ENCODE peak calls at places on chromosome 19, in six cellular contexts. N is nucleus accumbens, G is iris pigment epithelial cell, L is posterior vena cava, X is NCI-H1092, V is T-helper 2 cell. T is an unnamed sample.

GRCh38 chr19:46639356-46640061 is 3.5 kb upstream of the GNG8 start:
- DNase-seq in N (no peak), G (peak), L (peak), X (no peak), V (no peak), T (peak)

GRCh38 chr19:11168568-11168967 is 13.0 kb upstream of the SPC24 start:
- DNase-seq in N (no peak), G (peak), L (no peak), X (no peak), V (no peak), T (peak)

GRCh38 chr19:39679791-39680168 is 24.1 kb downstream of the LGALS16 start:
- DNase-seq in N (no peak), G (no peak), L (no peak), X (no peak), V (peak), T (no peak)

GRCh38 chr19:36973021-36973843 is 57.1 kb downstream of the ZNF568 start:
- DNase-seq in N (peak), G (peak), L (peak), X (peak), V (peak), T (peak)

GRCh38 chr19:8302734-8303133 is 5.4 kb downstream of the CD320 start:
- DNase-seq in N (no peak), G (no peak), L (peak), X (no peak), V (no peak), T (no peak)

GRCh38 chr19:3471954-3472655 is 8.2 kb downstream of the SMIM24 start:
- DNase-seq in N (no peak), G (no peak), L (no peak), X (no peak), V (peak), T (peak)

GRCh38 chr19:4501691-4502090 is 16.6 kb downstream of the PLIN4 start:
- DNase-seq in N (no peak), G (no peak), L (no peak), X (no peak), V (no peak), T (no peak)

GRCh38 chr19:48511800-48512503 is at the start of gene LMTK3:
- DNase-seq in N (peak), G (peak), L (no peak), X (no peak), V (peak), T (peak)

GRCh38 chr19:3687393-3687773 is 12.9 kb downstream of the PIP5K1C start:
- DNase-seq in N (no peak), G (no peak), L (no peak), X (no peak), V (no peak), T (no peak)

GRCh38 chr19:58575183-58576041 is 2.3 kb upstream of the MZF1 start:
- DNase-seq in N (no peak), G (peak), L (peak), X (no peak), V (peak), T (peak)

GRCh38 chr19:45779231-45780145 is 2.8 kb downstream of the DMPK start:
- DNase-seq in N (no peak), G (peak), L (peak), X (peak), V (peak), T (peak)

GRCh38 chr19:40224342-40225148 is 1.9 kb downstream of the CCNP start:
- DNase-seq in N (no peak), G (no peak), L (no peak), X (no peak), V (no peak), T (no peak)

GRCh38 chr19:14434157-14434501 is 1.0 kb downstream of the PKN1 start:
- DNase-seq in N (no peak), G (no peak), L (no peak), X (peak), V (no peak), T (no peak)

GRCh38 chr19:46296722-46297431 is at the start of gene HIF3A:
- DNase-seq in N (peak), G (peak), L (no peak), X (no peak), V (no peak), T (peak)

GRCh38 chr19:3593156-3593555 is 7.9 kb downstream of the GIPC3 start:
- DNase-seq in N (no peak), G (no peak), L (peak), X (no peak), V (no peak), T (no peak)

GRCh38 chr19:5447700-5448311 is 7.4 kb upstream of the ZNRF4 start:
- DNase-seq in N (no peak), G (no peak), L (no peak), X (no peak), V (no peak), T (peak)

GRCh38 chr19:4437103-4437502 is 20.5 kb downstream of the UBXN6 start:
- DNase-seq in N (no peak), G (no peak), L (no peak), X (no peak), V (no peak), T (no peak)

GRCh38 chr19:20422616-20423205 is 142.9 kb downstream of the ZNF737 start:
- DNase-seq in N (no peak), G (peak), L (no peak), X (no peak), V (no peak), T (no peak)

GRCh38 chr19:858868-859843 is at the start of gene CFD:
- DNase-seq in N (no peak), G (no peak), L (peak), X (no peak), V (no peak), T (no peak)

GRCh38 chr19:48752511-48753365 is at the start of gene FUT1:
- DNase-seq in N (no peak), G (peak), L (no peak), X (peak), V (no peak), T (peak)

GRCh38 chr19:18386543-18387251 is 739 bp downstream of the GDF15 start:
- DNase-seq in N (no peak), G (no peak), L (no peak), X (no peak), V (no peak), T (no peak)

GRCh38 chr19:18839465-18840287 is 7.9 kb downstream of the UPF1 start:
- DNase-seq in N (no peak), G (peak), L (no peak), X (no peak), V (no peak), T (no peak)

GRCh38 chr19:51571599-51571998 is 516 bp downstream of the ZNF175 start:
- DNase-seq in N (no peak), G (peak), L (no peak), X (no peak), V (no peak), T (no peak)

GRCh38 chr19:1361601-1362384 is 21.9 kb upstream of the NDUFS7 start:
- DNase-seq in N (no peak), G (peak), L (no peak), X (no peak), V (no peak), T (peak)

GRCh38 chr19:42252365-42253244 is 2.3 kb downstream of the ERF start:
- DNase-seq in N (peak), G (peak), L (no peak), X (no peak), V (no peak), T (peak)

GRCh38 chr19:47107953-47108746 is 5.4 kb downstream of the ZC3H4 start:
- DNase-seq in N (no peak), G (peak), L (no peak), X (no peak), V (no peak), T (peak)

GRCh38 chr19:5498817-5499535 is 43.8 kb downstream of the ZNRF4 start:
- DNase-seq in N (peak), G (no peak), L (no peak), X (no peak), V (no peak), T (no peak)

GRCh38 chr19:57191141-57192063 is at the start of gene ZNF264:
- DNase-seq in N (peak), G (peak), L (peak), X (peak), V (peak), T (peak)

GRCh38 chr19:1524972-1525325 is 1.1 kb downstream of the PLK5 start:
- DNase-seq in N (no peak), G (no peak), L (no peak), X (no peak), V (no peak), T (no peak)

GRCh38 chr19:6737284-6737872 is at the start of gene GPR108:
- DNase-seq in N (peak), G (peak), L (peak), X (peak), V (peak), T (peak)

GRCh38 chr19:13104848-13105646 is 2.4 kb upstream of the LYL1 start:
- DNase-seq in N (no peak), G (no peak), L (peak), X (no peak), V (no peak), T (no peak)

GRCh38 chr19:17328517-17329060 is 6.1 kb downstream of the ANO8 start:
- DNase-seq in N (no peak), G (no peak), L (no peak), X (no peak), V (no peak), T (no peak)